ENCODE peak calls at places on chromosomes 3 and 15, in seven cellular contexts. G is lung; F is SK-N-DZ; K is cerebellum; I is cardiac muscle cell; M is Daoy; S is activated CD4-positive, CD25-positive, alpha-beta regulatory T cell treated with anti-CD3 and anti-CD28 coated beads, Interleukin-2, amount 50 U/mL, for 16 hours. R is an unnamed sample.

GRCh38 chr3:172087827-172088580 is 48.6 kb downstream of the FNDC3B start:
- DNase-seq in G (no peak), F (no peak), K (no peak), I (no peak), M (no peak), S (no peak), R (peak; percentile 32)

GRCh38 chr15:39084683-39085530 is 496.0 kb upstream of the THBS1 start:
- DNase-seq in G (peak; percentile 33), F (no peak), K (no peak), I (no peak), M (peak; percentile 11), S (no peak), R (peak; percentile 92)

GRCh38 chr3:32470362-32470761 is 32.3 kb downstream of the CMTM6 start:
- DNase-seq in G (no peak), F (no peak), K (no peak), I (no peak), M (no peak), S (no peak), R (no peak)

GRCh38 chr3:48088749-48089466 is 72.7 kb upstream of the MAP4 start:
- DNase-seq in G (peak; percentile 95), F (peak; percentile 95), K (peak; percentile 97), I (peak; percentile 98), M (peak; percentile 98), S (peak; percentile 84), R (peak; percentile 77)

GRCh38 chr3:13141991-13142412 is 68.8 kb upstream of the IQSEC1 start:
- DNase-seq in G (no peak), F (no peak), K (no peak), I (peak; percentile 85), M (peak; percentile 57), S (no peak), R (no peak)

GRCh38 chr15:38129531-38130199 is 123.0 kb upstream of the SPRED1 start:
- DNase-seq in G (peak; percentile 75), F (no peak), K (no peak), I (no peak), M (peak; percentile 96), S (no peak), R (peak; percentile 0)

GRCh38 chr15:37134699-37135131 is 34.4 kb upstream of the MEIS2 start:
- DNase-seq in G (no peak), F (peak; percentile 53), K (peak; percentile 12), I (peak; percentile 64), M (peak; percentile 35), S (no peak), R (no peak)

GRCh38 chr3:65348596-65348995 is 660.8 kb upstream of the ADAMTS9 start:
- DNase-seq in G (no peak), F (no peak), K (no peak), I (no peak), M (no peak), S (no peak), R (no peak)

GRCh38 chr3:30233924-30234666 is 372.3 kb upstream of the TGFBR2 start:
- DNase-seq in G (no peak), F (no peak), K (no peak), I (no peak), M (no peak), S (no peak), R (no peak)